ENCODE peak calls at places on chromosomes 12 and 14, in four cellular contexts. One of them, this sample, is unnamed.

GRCh38 chr12:131057722-131058515 is 104.2 kb downstream of the ADGRD1 start:
- DNase-seq in CD14-positive monocyte: no peak
- DNase-seq in A549: no peak
- DNase-seq in thoracic aorta: no peak
- DNase-seq in this sample: no peak

GRCh38 chr12:128318946-128319345 is 52.0 kb downstream of the TMEM132C start:
- DNase-seq in CD14-positive monocyte: no peak
- DNase-seq in A549: no peak
- DNase-seq in thoracic aorta: no peak
- DNase-seq in this sample: no peak

GRCh38 chr14:59238242-59238641 is 49.8 kb downstream of the DAAM1 start:
- DNase-seq in thoracic aorta: no peak
- DNase-seq in A549: no peak
- DNase-seq in CD14-positive monocyte: no peak
- DNase-seq in this sample: no peak

GRCh38 chr14:58861546-58861945 is 223.8 kb downstream of the DACT1 start:
- DNase-seq in A549: no peak
- DNase-seq in thoracic aorta: no peak
- DNase-seq in CD14-positive monocyte: no peak
- DNase-seq in this sample: peak

GRCh38 chr14:51643137-51643536 is 8.6 kb upstream of the FRMD6 start:
- DNase-seq in A549: no peak
- DNase-seq in thoracic aorta: no peak
- DNase-seq in CD14-positive monocyte: no peak
- DNase-seq in this sample: no peak

GRCh38 chr14:76186318-76187027 is 34.8 kb downstream of the GPATCH2L start:
- DNase-seq in CD14-positive monocyte: no peak
- DNase-seq in thoracic aorta: no peak
- DNase-seq in A549: no peak
- DNase-seq in this sample: no peak

GRCh38 chr12:2323538-2324261 is 270.9 kb downstream of the CACNA1C start:
- DNase-seq in thoracic aorta: no peak
- DNase-seq in A549: no peak
- DNase-seq in CD14-positive monocyte: no peak
- DNase-seq in this sample: no peak

GRCh38 chr12:6745751-6746525 is 7.0 kb downstream of the MLF2 start:
- DNase-seq in CD14-positive monocyte: peak
- DNase-seq in A549: no peak
- DNase-seq in thoracic aorta: no peak
- DNase-seq in this sample: no peak

GRCh38 chr12:116455540-116456306 is 103.5 kb upstream of the MAP1LC3B2 start:
- DNase-seq in thoracic aorta: peak
- DNase-seq in CD14-positive monocyte: peak
- DNase-seq in A549: peak
- DNase-seq in this sample: peak

GRCh38 chr14:61672796-61673195 is 22.5 kb upstream of the HIF1A start:
- DNase-seq in thoracic aorta: no peak
- DNase-seq in CD14-positive monocyte: no peak
- DNase-seq in A549: no peak
- DNase-seq in this sample: no peak

GRCh38 chr12:19462441-19462840 is 23.1 kb downstream of the AEBP2 start:
- DNase-seq in thoracic aorta: no peak
- DNase-seq in A549: no peak
- DNase-seq in CD14-positive monocyte: no peak
- DNase-seq in this sample: no peak

DNA sequence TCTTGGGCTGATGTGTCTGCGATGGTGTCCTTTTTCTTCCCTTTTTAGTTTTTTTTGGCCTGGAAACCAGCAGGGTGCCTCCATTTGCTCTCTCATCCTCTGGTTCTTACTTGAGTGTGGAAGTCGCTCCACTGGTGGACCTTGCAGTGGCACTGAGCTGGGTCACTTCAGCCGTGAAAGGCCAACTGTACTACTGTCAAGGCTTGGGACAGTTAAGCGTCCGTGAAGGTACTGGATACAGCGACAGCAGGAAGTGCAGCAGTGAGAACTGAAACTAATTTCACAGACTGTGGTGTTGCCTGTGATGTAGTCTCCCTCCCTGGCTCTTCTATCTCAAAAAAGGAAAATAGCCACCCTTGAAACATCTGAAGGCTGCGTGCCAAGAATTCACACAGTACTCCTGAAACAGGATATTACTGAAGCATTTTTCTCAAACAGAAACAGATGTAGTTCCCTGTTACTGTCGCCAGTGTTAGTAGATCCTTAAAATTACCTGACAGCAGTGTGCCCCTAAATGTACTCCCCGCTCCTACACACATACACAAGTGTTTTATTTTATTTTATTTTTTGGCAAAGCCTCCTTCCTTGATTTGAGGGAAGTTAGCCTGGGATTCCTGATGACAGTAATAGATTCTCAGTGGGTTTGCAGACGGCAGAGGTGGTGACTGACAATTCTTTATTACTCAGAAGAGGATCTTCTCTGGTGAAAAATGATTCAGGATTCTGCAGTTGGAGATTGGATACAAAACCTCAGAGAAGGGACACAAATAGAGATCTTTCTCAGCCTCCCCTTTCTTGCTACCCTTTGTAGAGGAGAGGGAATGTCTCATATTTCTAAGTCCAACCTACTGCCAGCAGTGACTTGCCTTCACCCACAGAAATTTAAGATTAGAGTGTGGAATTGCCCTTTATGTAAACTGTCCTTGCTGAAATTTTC is 4.3 kb downstream of the SUSD6 start:
- DNase-seq in A549: no peak
- DNase-seq in thoracic aorta: no peak
- DNase-seq in CD14-positive monocyte: peak
- DNase-seq in this sample: peak
- TF ChIP-seq CTCF in A549: no peak
- TF ChIP-seq CTCF in thoracic aorta: no peak
- TF ChIP-seq CTCF in CD14-positive monocyte: no peak
- TF ChIP-seq CTCF in this sample: no peak

GRCh38 chr12:27081668-27082091 is 698 bp downstream of the C12orf71 start:
- DNase-seq in CD14-positive monocyte: no peak
- DNase-seq in thoracic aorta: no peak
- DNase-seq in A549: no peak
- DNase-seq in this sample: peak
- TF ChIP-seq CTCF in CD14-positive monocyte: peak
- TF ChIP-seq CTCF in thoracic aorta: no peak
- TF ChIP-seq CTCF in A549: no peak
- TF ChIP-seq CTCF in this sample: peak

GRCh38 chr12:12086975-12087692 is 16.4 kb downstream of the BCL2L14 start:
- DNase-seq in thoracic aorta: no peak
- DNase-seq in CD14-positive monocyte: no peak
- DNase-seq in A549: no peak
- DNase-seq in this sample: no peak

GRCh38 chr12:12079291-12079690 is 8.6 kb downstream of the BCL2L14 start:
- DNase-seq in A549: no peak
- DNase-seq in CD14-positive monocyte: no peak
- DNase-seq in thoracic aorta: no peak
- DNase-seq in this sample: no peak

GRCh38 chr12:12086331-12086730 is 15.6 kb downstream of the BCL2L14 start:
- DNase-seq in CD14-positive monocyte: no peak
- DNase-seq in A549: no peak
- DNase-seq in thoracic aorta: no peak
- DNase-seq in this sample: no peak

GRCh38 chr12:12083688-12084087 is 12.9 kb downstream of the BCL2L14 start:
- DNase-seq in CD14-positive monocyte: no peak
- DNase-seq in thoracic aorta: no peak
- DNase-seq in A549: no peak
- DNase-seq in this sample: no peak

GRCh38 chr12:12081836-12082497 is 11.2 kb downstream of the BCL2L14 start:
- DNase-seq in thoracic aorta: no peak
- DNase-seq in CD14-positive monocyte: no peak
- DNase-seq in A549: peak
- DNase-seq in this sample: peak
- TF ChIP-seq CTCF in thoracic aorta: no peak
- TF ChIP-seq CTCF in CD14-positive monocyte: no peak
- TF ChIP-seq CTCF in A549: peak
- TF ChIP-seq CTCF in this sample: peak

GRCh38 chr12:12993367-12993766 is 6.7 kb downstream of the HEBP1 start:
- DNase-seq in CD14-positive monocyte: no peak
- DNase-seq in thoracic aorta: no peak
- DNase-seq in A549: no peak
- DNase-seq in this sample: no peak

GRCh38 chr12:12986775-12987332 is 13.2 kb downstream of the HEBP1 start:
- DNase-seq in A549: no peak
- DNase-seq in thoracic aorta: no peak
- DNase-seq in CD14-positive monocyte: no peak
- DNase-seq in this sample: no peak

GRCh38 chr12:12992418-12993175 is 7.5 kb downstream of the HEBP1 start:
- DNase-seq in CD14-positive monocyte: peak
- DNase-seq in A549: peak
- DNase-seq in thoracic aorta: no peak
- DNase-seq in this sample: peak

GRCh38 chr12:12987421-12987820 is 12.6 kb downstream of the HEBP1 start:
- DNase-seq in CD14-positive monocyte: no peak
- DNase-seq in thoracic aorta: no peak
- DNase-seq in A549: no peak
- DNase-seq in this sample: no peak

GRCh38 chr12:12990700-12991468 is 9.2 kb downstream of the HEBP1 start:
- DNase-seq in thoracic aorta: no peak
- DNase-seq in A549: no peak
- DNase-seq in CD14-positive monocyte: no peak
- DNase-seq in this sample: peak
- TF ChIP-seq CTCF in thoracic aorta: no peak
- TF ChIP-seq CTCF in A549: no peak
- TF ChIP-seq CTCF in CD14-positive monocyte: no peak
- TF ChIP-seq CTCF in this sample: no peak

GRCh38 chr12:77107121-77107520 is 41.8 kb upstream of the E2F7 start:
- DNase-seq in A549: no peak
- DNase-seq in thoracic aorta: no peak
- DNase-seq in CD14-positive monocyte: no peak
- DNase-seq in this sample: no peak
- TF ChIP-seq CTCF in A549: no peak
- TF ChIP-seq CTCF in thoracic aorta: no peak
- TF ChIP-seq CTCF in CD14-positive monocyte: no peak
- TF ChIP-seq CTCF in this sample: no peak